ENCODE peak calls at places on chromosomes 13 and 19, in ten cellular contexts. One of them, this sample, is unnamed.

GRCh38 chr13:93635687-93636086 is 409.1 kb downstream of the GPC6 start:
- DNase-seq in C1 segment of cervical spinal cord: no peak
- DNase-seq in HAP-1: no peak
- DNase-seq in stimulated activated CD8-positive, alpha-beta memory T cell treated with anti-CD3 and anti-CD28 coated beads, Interleukin-7, amount 100 ng/mL, for 48 hours: no peak
- DNase-seq in T-helper 2 cell: no peak
- DNase-seq in LHCN-M2: peak; percentile 80
- DNase-seq in CD8-positive, alpha-beta T cell: no peak
- DNase-seq in epithelial cell of esophagus: no peak
- DNase-seq in stimulated activated CD4-positive, alpha-beta T cell treated with anti-CD3 and anti-CD28 coated beads, TNF-alpha, amount 100 ng/mL, for 1 hour: no peak
- DNase-seq in NCI-H446 treated with DMSO at 0.1 percent for 48 hours: no peak
- DNase-seq in this sample: no peak

GRCh38 chr13:25882732-25883357 is 169.0 kb downstream of the SHISA2 start:
- DNase-seq in C1 segment of cervical spinal cord: no peak
- DNase-seq in HAP-1: no peak
- DNase-seq in stimulated activated CD8-positive, alpha-beta memory T cell treated with anti-CD3 and anti-CD28 coated beads, Interleukin-7, amount 100 ng/mL, for 48 hours: no peak
- DNase-seq in T-helper 2 cell: no peak
- DNase-seq in LHCN-M2: no peak
- DNase-seq in CD8-positive, alpha-beta T cell: no peak
- DNase-seq in epithelial cell of esophagus: no peak
- DNase-seq in stimulated activated CD4-positive, alpha-beta T cell treated with anti-CD3 and anti-CD28 coated beads, TNF-alpha, amount 100 ng/mL, for 1 hour: no peak
- DNase-seq in NCI-H446 treated with DMSO at 0.1 percent for 48 hours: no peak
- DNase-seq in this sample: no peak

GRCh38 chr19:16002985-16003384 is 54.2 kb downstream of the OR10H4 start:
- DNase-seq in C1 segment of cervical spinal cord: no peak
- DNase-seq in HAP-1: no peak
- DNase-seq in stimulated activated CD8-positive, alpha-beta memory T cell treated with anti-CD3 and anti-CD28 coated beads, Interleukin-7, amount 100 ng/mL, for 48 hours: no peak
- DNase-seq in T-helper 2 cell: no peak
- DNase-seq in LHCN-M2: no peak
- DNase-seq in CD8-positive, alpha-beta T cell: no peak
- DNase-seq in epithelial cell of esophagus: no peak
- DNase-seq in stimulated activated CD4-positive, alpha-beta T cell treated with anti-CD3 and anti-CD28 coated beads, TNF-alpha, amount 100 ng/mL, for 1 hour: no peak
- DNase-seq in NCI-H446 treated with DMSO at 0.1 percent for 48 hours: no peak
- DNase-seq in this sample: no peak

GRCh38 chr19:38711726-38712153 is 32.5 kb downstream of the CAPN12 start:
- DNase-seq in C1 segment of cervical spinal cord: no peak
- DNase-seq in HAP-1: no peak
- DNase-seq in stimulated activated CD8-positive, alpha-beta memory T cell treated with anti-CD3 and anti-CD28 coated beads, Interleukin-7, amount 100 ng/mL, for 48 hours: no peak
- DNase-seq in T-helper 2 cell: no peak
- DNase-seq in LHCN-M2: peak; percentile 97
- DNase-seq in CD8-positive, alpha-beta T cell: no peak
- DNase-seq in epithelial cell of esophagus: no peak
- DNase-seq in stimulated activated CD4-positive, alpha-beta T cell treated with anti-CD3 and anti-CD28 coated beads, TNF-alpha, amount 100 ng/mL, for 1 hour: no peak
- DNase-seq in NCI-H446 treated with DMSO at 0.1 percent for 48 hours: no peak
- DNase-seq in this sample: no peak

GRCh38 chr13:110131424-110131823 is 175.5 kb downstream of the COL4A1 start:
- DNase-seq in C1 segment of cervical spinal cord: no peak
- DNase-seq in HAP-1: no peak
- DNase-seq in stimulated activated CD8-positive, alpha-beta memory T cell treated with anti-CD3 and anti-CD28 coated beads, Interleukin-7, amount 100 ng/mL, for 48 hours: no peak
- DNase-seq in T-helper 2 cell: no peak
- DNase-seq in LHCN-M2: no peak
- DNase-seq in CD8-positive, alpha-beta T cell: no peak
- DNase-seq in epithelial cell of esophagus: no peak
- DNase-seq in stimulated activated CD4-positive, alpha-beta T cell treated with anti-CD3 and anti-CD28 coated beads, TNF-alpha, amount 100 ng/mL, for 1 hour: no peak
- DNase-seq in NCI-H446 treated with DMSO at 0.1 percent for 48 hours: no peak
- DNase-seq in this sample: no peak

GRCh38 chr13:95155093-95155492 is 146.2 kb downstream of the ABCC4 start:
- DNase-seq in C1 segment of cervical spinal cord: no peak
- DNase-seq in HAP-1: no peak
- DNase-seq in stimulated activated CD8-positive, alpha-beta memory T cell treated with anti-CD3 and anti-CD28 coated beads, Interleukin-7, amount 100 ng/mL, for 48 hours: no peak
- DNase-seq in T-helper 2 cell: no peak
- DNase-seq in LHCN-M2: no peak
- DNase-seq in CD8-positive, alpha-beta T cell: no peak
- DNase-seq in epithelial cell of esophagus: peak; percentile 36
- DNase-seq in stimulated activated CD4-positive, alpha-beta T cell treated with anti-CD3 and anti-CD28 coated beads, TNF-alpha, amount 100 ng/mL, for 1 hour: no peak
- DNase-seq in NCI-H446 treated with DMSO at 0.1 percent for 48 hours: no peak
- DNase-seq in this sample: no peak

GRCh38 chr13:98997738-98998641 is 20.1 kb upstream of the DOCK9 start:
- DNase-seq in C1 segment of cervical spinal cord: no peak
- DNase-seq in HAP-1: no peak
- DNase-seq in stimulated activated CD8-positive, alpha-beta memory T cell treated with anti-CD3 and anti-CD28 coated beads, Interleukin-7, amount 100 ng/mL, for 48 hours: peak; percentile 28
- DNase-seq in T-helper 2 cell: no peak
- DNase-seq in LHCN-M2: peak; percentile 99
- DNase-seq in CD8-positive, alpha-beta T cell: no peak
- DNase-seq in epithelial cell of esophagus: peak; percentile 91
- DNase-seq in stimulated activated CD4-positive, alpha-beta T cell treated with anti-CD3 and anti-CD28 coated beads, TNF-alpha, amount 100 ng/mL, for 1 hour: no peak
- DNase-seq in NCI-H446 treated with DMSO at 0.1 percent for 48 hours: no peak
- DNase-seq in this sample: no peak

GRCh38 chr13:97976551-97977375 is 23.3 kb downstream of the IPO5 start:
- DNase-seq in C1 segment of cervical spinal cord: peak; percentile 11
- DNase-seq in HAP-1: peak; percentile 90
- DNase-seq in stimulated activated CD8-positive, alpha-beta memory T cell treated with anti-CD3 and anti-CD28 coated beads, Interleukin-7, amount 100 ng/mL, for 48 hours: peak; percentile 74
- DNase-seq in T-helper 2 cell: no peak
- DNase-seq in LHCN-M2: no peak
- DNase-seq in CD8-positive, alpha-beta T cell: peak; percentile 87
- DNase-seq in epithelial cell of esophagus: peak; percentile 15
- DNase-seq in stimulated activated CD4-positive, alpha-beta T cell treated with anti-CD3 and anti-CD28 coated beads, TNF-alpha, amount 100 ng/mL, for 1 hour: peak; percentile 6
- DNase-seq in NCI-H446 treated with DMSO at 0.1 percent for 48 hours: no peak
- DNase-seq in this sample: no peak

GRCh38 chr13:61777902-61778301 is 362.3 kb upstream of the PCDH20 start:
- DNase-seq in C1 segment of cervical spinal cord: no peak
- DNase-seq in HAP-1: no peak
- DNase-seq in stimulated activated CD8-positive, alpha-beta memory T cell treated with anti-CD3 and anti-CD28 coated beads, Interleukin-7, amount 100 ng/mL, for 48 hours: no peak
- DNase-seq in T-helper 2 cell: no peak
- DNase-seq in LHCN-M2: no peak
- DNase-seq in CD8-positive, alpha-beta T cell: no peak
- DNase-seq in epithelial cell of esophagus: no peak
- DNase-seq in stimulated activated CD4-positive, alpha-beta T cell treated with anti-CD3 and anti-CD28 coated beads, TNF-alpha, amount 100 ng/mL, for 1 hour: no peak
- DNase-seq in NCI-H446 treated with DMSO at 0.1 percent for 48 hours: no peak
- DNase-seq in this sample: no peak

GRCh38 chr13:50230365-50230978 is 215.2 kb downstream of the KCNRG start:
- DNase-seq in C1 segment of cervical spinal cord: no peak
- DNase-seq in HAP-1: no peak
- DNase-seq in stimulated activated CD8-positive, alpha-beta memory T cell treated with anti-CD3 and anti-CD28 coated beads, Interleukin-7, amount 100 ng/mL, for 48 hours: no peak
- DNase-seq in T-helper 2 cell: no peak
- DNase-seq in LHCN-M2: peak; percentile 37
- DNase-seq in CD8-positive, alpha-beta T cell: no peak
- DNase-seq in epithelial cell of esophagus: peak; percentile 83
- DNase-seq in stimulated activated CD4-positive, alpha-beta T cell treated with anti-CD3 and anti-CD28 coated beads, TNF-alpha, amount 100 ng/mL, for 1 hour: no peak
- DNase-seq in NCI-H446 treated with DMSO at 0.1 percent for 48 hours: no peak
- DNase-seq in this sample: no peak

GRCh38 chr13:90534617-90535340 is 812.7 kb upstream of the MIR17HG start:
- DNase-seq in C1 segment of cervical spinal cord: no peak
- DNase-seq in HAP-1: no peak
- DNase-seq in stimulated activated CD8-positive, alpha-beta memory T cell treated with anti-CD3 and anti-CD28 coated beads, Interleukin-7, amount 100 ng/mL, for 48 hours: no peak
- DNase-seq in T-helper 2 cell: no peak
- DNase-seq in LHCN-M2: no peak
- DNase-seq in CD8-positive, alpha-beta T cell: no peak
- DNase-seq in epithelial cell of esophagus: no peak
- DNase-seq in stimulated activated CD4-positive, alpha-beta T cell treated with anti-CD3 and anti-CD28 coated beads, TNF-alpha, amount 100 ng/mL, for 1 hour: no peak
- DNase-seq in NCI-H446 treated with DMSO at 0.1 percent for 48 hours: no peak
- DNase-seq in this sample: no peak

GRCh38 chr19:4144666-4145261 is 8.7 kb upstream of the CREB3L3 start:
- DNase-seq in C1 segment of cervical spinal cord: no peak
- DNase-seq in HAP-1: no peak
- DNase-seq in stimulated activated CD8-positive, alpha-beta memory T cell treated with anti-CD3 and anti-CD28 coated beads, Interleukin-7, amount 100 ng/mL, for 48 hours: no peak
- DNase-seq in T-helper 2 cell: no peak
- DNase-seq in LHCN-M2: no peak
- DNase-seq in CD8-positive, alpha-beta T cell: no peak
- DNase-seq in epithelial cell of esophagus: peak; percentile 19
- DNase-seq in stimulated activated CD4-positive, alpha-beta T cell treated with anti-CD3 and anti-CD28 coated beads, TNF-alpha, amount 100 ng/mL, for 1 hour: no peak
- DNase-seq in NCI-H446 treated with DMSO at 0.1 percent for 48 hours: no peak
- DNase-seq in this sample: no peak

GRCh38 chr13:86906458-86906857 is 764.7 kb upstream of the SLITRK5 start:
- DNase-seq in C1 segment of cervical spinal cord: no peak
- DNase-seq in HAP-1: no peak
- DNase-seq in stimulated activated CD8-positive, alpha-beta memory T cell treated with anti-CD3 and anti-CD28 coated beads, Interleukin-7, amount 100 ng/mL, for 48 hours: no peak
- DNase-seq in T-helper 2 cell: no peak
- DNase-seq in LHCN-M2: peak; percentile 23
- DNase-seq in CD8-positive, alpha-beta T cell: no peak
- DNase-seq in epithelial cell of esophagus: peak; percentile 36
- DNase-seq in stimulated activated CD4-positive, alpha-beta T cell treated with anti-CD3 and anti-CD28 coated beads, TNF-alpha, amount 100 ng/mL, for 1 hour: no peak
- DNase-seq in NCI-H446 treated with DMSO at 0.1 percent for 48 hours: no peak
- DNase-seq in this sample: no peak

GRCh38 chr13:93473441-93474270 is 247.0 kb downstream of the GPC6 start:
- DNase-seq in C1 segment of cervical spinal cord: no peak
- DNase-seq in HAP-1: no peak
- DNase-seq in stimulated activated CD8-positive, alpha-beta memory T cell treated with anti-CD3 and anti-CD28 coated beads, Interleukin-7, amount 100 ng/mL, for 48 hours: no peak
- DNase-seq in T-helper 2 cell: no peak
- DNase-seq in LHCN-M2: peak; percentile 90
- DNase-seq in CD8-positive, alpha-beta T cell: no peak
- DNase-seq in epithelial cell of esophagus: no peak
- DNase-seq in stimulated activated CD4-positive, alpha-beta T cell treated with anti-CD3 and anti-CD28 coated beads, TNF-alpha, amount 100 ng/mL, for 1 hour: no peak
- DNase-seq in NCI-H446 treated with DMSO at 0.1 percent for 48 hours: no peak
- DNase-seq in this sample: no peak

GRCh38 chr13:106096661-106097092 is 438.8 kb downstream of the EFNB2 start:
- DNase-seq in C1 segment of cervical spinal cord: no peak
- DNase-seq in HAP-1: no peak
- DNase-seq in stimulated activated CD8-positive, alpha-beta memory T cell treated with anti-CD3 and anti-CD28 coated beads, Interleukin-7, amount 100 ng/mL, for 48 hours: no peak
- DNase-seq in T-helper 2 cell: no peak
- DNase-seq in LHCN-M2: peak; percentile 68
- DNase-seq in CD8-positive, alpha-beta T cell: no peak
- DNase-seq in epithelial cell of esophagus: peak; percentile 60
- DNase-seq in stimulated activated CD4-positive, alpha-beta T cell treated with anti-CD3 and anti-CD28 coated beads, TNF-alpha, amount 100 ng/mL, for 1 hour: no peak
- DNase-seq in NCI-H446 treated with DMSO at 0.1 percent for 48 hours: no peak
- DNase-seq in this sample: no peak

GRCh38 chr19:55492362-55492944 is 4.2 kb downstream of the SSC5D start:
- DNase-seq in C1 segment of cervical spinal cord: no peak
- DNase-seq in HAP-1: no peak
- DNase-seq in stimulated activated CD8-positive, alpha-beta memory T cell treated with anti-CD3 and anti-CD28 coated beads, Interleukin-7, amount 100 ng/mL, for 48 hours: no peak
- DNase-seq in T-helper 2 cell: no peak
- DNase-seq in LHCN-M2: no peak
- DNase-seq in CD8-positive, alpha-beta T cell: no peak
- DNase-seq in epithelial cell of esophagus: no peak
- DNase-seq in stimulated activated CD4-positive, alpha-beta T cell treated with anti-CD3 and anti-CD28 coated beads, TNF-alpha, amount 100 ng/mL, for 1 hour: no peak
- DNase-seq in NCI-H446 treated with DMSO at 0.1 percent for 48 hours: no peak
- DNase-seq in this sample: no peak

GRCh38 chr19:50178859-50179537 is 15.9 kb upstream of the IZUMO2 start:
- DNase-seq in C1 segment of cervical spinal cord: no peak
- DNase-seq in HAP-1: no peak
- DNase-seq in stimulated activated CD8-positive, alpha-beta memory T cell treated with anti-CD3 and anti-CD28 coated beads, Interleukin-7, amount 100 ng/mL, for 48 hours: no peak
- DNase-seq in T-helper 2 cell: no peak
- DNase-seq in LHCN-M2: peak; percentile 13
- DNase-seq in CD8-positive, alpha-beta T cell: no peak
- DNase-seq in epithelial cell of esophagus: peak; percentile 25
- DNase-seq in stimulated activated CD4-positive, alpha-beta T cell treated with anti-CD3 and anti-CD28 coated beads, TNF-alpha, amount 100 ng/mL, for 1 hour: no peak
- DNase-seq in NCI-H446 treated with DMSO at 0.1 percent for 48 hours: no peak
- DNase-seq in this sample: no peak

GRCh38 chr19:23867895-23868294 is 46.8 kb upstream of the ZNF726 start:
- DNase-seq in C1 segment of cervical spinal cord: no peak
- DNase-seq in HAP-1: no peak
- DNase-seq in stimulated activated CD8-positive, alpha-beta memory T cell treated with anti-CD3 and anti-CD28 coated beads, Interleukin-7, amount 100 ng/mL, for 48 hours: no peak
- DNase-seq in T-helper 2 cell: no peak
- DNase-seq in LHCN-M2: no peak
- DNase-seq in CD8-positive, alpha-beta T cell: no peak
- DNase-seq in epithelial cell of esophagus: no peak
- DNase-seq in stimulated activated CD4-positive, alpha-beta T cell treated with anti-CD3 and anti-CD28 coated beads, TNF-alpha, amount 100 ng/mL, for 1 hour: no peak
- DNase-seq in NCI-H446 treated with DMSO at 0.1 percent for 48 hours: no peak
- DNase-seq in this sample: no peak

GRCh38 chr13:74839656-74840055 is 642.3 kb downstream of the TBC1D4 start:
- DNase-seq in C1 segment of cervical spinal cord: no peak
- DNase-seq in HAP-1: no peak
- DNase-seq in stimulated activated CD8-positive, alpha-beta memory T cell treated with anti-CD3 and anti-CD28 coated beads, Interleukin-7, amount 100 ng/mL, for 48 hours: no peak
- DNase-seq in T-helper 2 cell: no peak
- DNase-seq in LHCN-M2: peak; percentile 43
- DNase-seq in CD8-positive, alpha-beta T cell: no peak
- DNase-seq in epithelial cell of esophagus: peak; percentile 44
- DNase-seq in stimulated activated CD4-positive, alpha-beta T cell treated with anti-CD3 and anti-CD28 coated beads, TNF-alpha, amount 100 ng/mL, for 1 hour: no peak
- DNase-seq in NCI-H446 treated with DMSO at 0.1 percent for 48 hours: no peak
- DNase-seq in this sample: no peak

GRCh38 chr13:95360464-95361097 is 59.3 kb upstream of the ABCC4 start:
- DNase-seq in C1 segment of cervical spinal cord: no peak
- DNase-seq in HAP-1: no peak
- DNase-seq in stimulated activated CD8-positive, alpha-beta memory T cell treated with anti-CD3 and anti-CD28 coated beads, Interleukin-7, amount 100 ng/mL, for 48 hours: no peak
- DNase-seq in T-helper 2 cell: no peak
- DNase-seq in LHCN-M2: no peak
- DNase-seq in CD8-positive, alpha-beta T cell: no peak
- DNase-seq in epithelial cell of esophagus: no peak
- DNase-seq in stimulated activated CD4-positive, alpha-beta T cell treated with anti-CD3 and anti-CD28 coated beads, TNF-alpha, amount 100 ng/mL, for 1 hour: no peak
- DNase-seq in NCI-H446 treated with DMSO at 0.1 percent for 48 hours: no peak
- DNase-seq in this sample: no peak

GRCh38 chr19:17327654-17328516 is 6.8 kb downstream of the ANO8 start:
- DNase-seq in C1 segment of cervical spinal cord: no peak
- DNase-seq in HAP-1: no peak
- DNase-seq in stimulated activated CD8-positive, alpha-beta memory T cell treated with anti-CD3 and anti-CD28 coated beads, Interleukin-7, amount 100 ng/mL, for 48 hours: no peak
- DNase-seq in T-helper 2 cell: peak; percentile 50
- DNase-seq in LHCN-M2: no peak
- DNase-seq in CD8-positive, alpha-beta T cell: peak; percentile 49
- DNase-seq in epithelial cell of esophagus: peak; percentile 91
- DNase-seq in stimulated activated CD4-positive, alpha-beta T cell treated with anti-CD3 and anti-CD28 coated beads, TNF-alpha, amount 100 ng/mL, for 1 hour: peak; percentile 51
- DNase-seq in NCI-H446 treated with DMSO at 0.1 percent for 48 hours: no peak
- DNase-seq in this sample: no peak